ENCODE peak calls at places on chromosomes 3 and 15, in ten cellular contexts. T is psoas muscle, M is esophagus muscularis mucosa, E is cardiac fibroblast, I is sigmoid colon, C is GM13976, K is GM20000, X is AG09319, A is tibial artery, L is lower lobe of right lung. P is an unnamed sample.

GRCh38 chr3:32865364-32865763 is 47.6 kb downstream of the TRIM71 start:
- DNase-seq in T (no peak), M (no peak), E (peak), I (no peak), C (no peak), K (no peak), X (no peak), A (no peak), L (no peak), P (no peak)

GRCh38 chr15:60758961-60759729 is 280.2 kb upstream of the ICE2 start:
- DNase-seq in T (no peak), M (no peak), E (peak), I (no peak), C (no peak), K (no peak), X (peak), A (no peak), L (no peak), P (no peak)

GRCh38 chr3:31974454-31974853 is 6.6 kb downstream of the OSBPL10 start:
- DNase-seq in T (no peak), M (peak), E (peak), I (no peak), C (no peak), K (no peak), X (no peak), A (no peak), L (no peak), P (no peak)

GRCh38 chr15:80929689-80930088 is 59.9 kb downstream of the MESD start:
- DNase-seq in T (no peak), M (no peak), E (no peak), I (no peak), C (no peak), K (no peak), X (no peak), A (no peak), L (no peak), P (no peak)

GRCh38 chr15:87345955-87346354 is 910.6 kb downstream of the NTRK3 start:
- DNase-seq in T (no peak), M (no peak), E (no peak), I (no peak), C (no peak), K (no peak), X (no peak), A (no peak), L (no peak), P (no peak)

GRCh38 chr3:85183390-85183789 is 224.6 kb downstream of the CADM2 start:
- DNase-seq in T (no peak), M (no peak), E (no peak), I (no peak), C (no peak), K (no peak), X (no peak), A (no peak), L (no peak), P (no peak)

GRCh38 chr3:134312873-134313838 is 61.1 kb downstream of the AMOTL2 start:
- DNase-seq in T (peak), M (no peak), E (peak), I (peak), C (peak), K (no peak), X (no peak), A (peak), L (peak), P (no peak)

GRCh38 chr3:71972031-71972430 is 187.1 kb upstream of the PROK2 start:
- DNase-seq in T (no peak), M (no peak), E (no peak), I (no peak), C (no peak), K (no peak), X (peak), A (no peak), L (no peak), P (no peak)

GRCh38 chr3:157125101-157125500 is 34.8 kb downstream of the CCNL1 start:
- DNase-seq in T (no peak), M (no peak), E (no peak), I (no peak), C (no peak), K (no peak), X (no peak), A (no peak), L (no peak), P (no peak)

GRCh38 chr15:58933311-58934113 is at the start of gene SLTM:
- DNase-seq in T (peak), M (peak), E (peak), I (peak), C (peak), K (peak), X (peak), A (peak), L (peak), P (peak)
- TF ChIP-seq CTCF in T (peak), M (peak), E (peak), I (peak), C (peak), K (no peak), X (peak), A (peak), L (peak), P (no peak)

GRCh38 chr3:80767599-80767998 is 993.8 kb downstream of the GBE1 start:
- DNase-seq in T (no peak), M (no peak), E (peak), I (no peak), C (no peak), K (no peak), X (no peak), A (no peak), L (no peak), P (no peak)
- TF ChIP-seq CTCF in T (no peak), M (no peak), E (no peak), I (no peak), C (no peak), K (no peak), X (no peak), A (no peak), L (no peak), P (no peak)

DNA sequence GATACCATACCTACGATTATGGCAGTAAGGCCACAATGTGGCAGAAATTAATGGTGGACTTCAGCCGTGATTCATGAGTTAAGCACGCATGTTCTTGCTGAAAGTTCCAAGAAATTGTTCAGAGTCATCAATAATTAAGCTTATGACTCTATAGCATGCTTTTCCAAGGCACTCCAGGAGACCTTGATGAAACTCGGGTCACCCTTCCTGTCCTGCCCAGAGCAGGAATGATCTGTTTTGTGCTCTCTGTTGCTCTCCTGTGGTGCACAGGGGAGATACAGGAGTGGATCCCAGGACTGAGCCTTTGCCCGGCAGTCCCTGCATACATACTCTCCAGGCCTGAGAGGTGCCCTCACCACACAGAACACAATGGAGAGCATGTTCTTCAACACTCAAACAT is 141.6 kb upstream of the SLC2A2 start:
- DNase-seq in T (no peak), M (no peak), E (peak), I (no peak), C (no peak), K (no peak), X (no peak), A (no peak), L (no peak), P (no peak)
- TF ChIP-seq CTCF in T (no peak), M (no peak), E (peak), I (no peak), C (no peak), K (no peak), X (peak), A (no peak), L (no peak), P (no peak)

GRCh38 chr15:78299302-78300102 is at the start of gene SKIC8:
- DNase-seq in T (peak), M (peak), E (peak), I (peak), C (peak), K (peak), X (peak), A (peak), L (peak), P (peak)
- TF ChIP-seq CTCF in T (no peak), M (no peak), E (no peak), I (no peak), C (no peak), K (no peak), X (no peak), A (no peak), L (no peak), P (no peak)

DNA sequence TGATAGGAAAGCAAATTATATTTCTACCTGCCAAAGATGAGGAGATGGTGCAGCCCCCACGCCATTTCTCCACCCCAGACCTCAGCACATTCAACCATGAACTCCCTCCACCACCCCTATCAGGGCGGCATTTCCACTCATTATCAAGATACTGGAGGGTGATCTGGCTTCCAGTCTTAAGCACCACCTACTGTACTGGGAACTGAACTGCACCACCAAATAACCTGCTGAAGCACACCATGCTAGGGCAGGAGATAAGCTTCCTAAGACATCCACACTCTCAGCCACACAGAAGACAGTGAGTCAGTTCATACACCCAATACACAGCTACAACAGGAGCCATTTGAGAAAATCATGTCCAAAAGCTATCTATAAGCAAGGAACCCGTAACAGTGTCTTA is 98.8 kb downstream of the FGF7 start:
- DNase-seq in T (no peak), M (no peak), E (peak), I (no peak), C (no peak), K (no peak), X (no peak), A (no peak), L (no peak), P (peak)
- TF ChIP-seq CTCF in T (no peak), M (no peak), E (peak), I (no peak), C (peak), K (no peak), X (no peak), A (no peak), L (no peak), P (no peak)

DNA sequence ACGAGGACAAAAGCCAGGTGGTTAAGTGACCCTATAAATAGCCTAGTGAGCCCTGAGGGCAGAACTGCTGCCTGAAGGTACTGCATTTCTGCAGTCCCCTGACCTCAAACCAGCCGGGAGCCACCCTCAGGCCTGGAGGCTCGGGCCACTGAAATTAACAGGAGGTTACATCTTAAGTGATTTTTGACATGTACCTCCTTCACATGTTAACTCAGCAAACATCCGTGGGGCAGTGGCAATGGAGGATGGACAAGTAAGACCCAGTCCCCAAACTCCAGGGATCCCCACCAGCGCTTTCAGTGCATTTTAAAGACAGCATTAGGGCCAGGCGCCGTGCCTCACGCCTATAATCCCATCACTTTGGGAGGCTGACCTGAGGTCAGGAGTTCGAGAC is 26.2 kb downstream of the PSTPIP1 start:
- DNase-seq in T (no peak), M (no peak), E (no peak), I (no peak), C (no peak), K (no peak), X (no peak), A (peak), L (peak), P (no peak)
- TF ChIP-seq CTCF in T (no peak), M (no peak), E (no peak), I (no peak), C (no peak), K (no peak), X (no peak), A (no peak), L (no peak), P (no peak)

P was measured in NB4.